ENCODE peak calls at places on chromosome 9, in six cellular contexts. M is effector memory CD4-positive, alpha-beta T cell; E is sigmoid colon; T is kidney; P is ovary; J is PC-3. Q is an unnamed sample.

GRCh38 chr9:138053321-138053868 is 175.8 kb downstream of the CACNA1B start:
- DNase-seq in M (no peak), E (no peak), T (peak), P (no peak), J (no peak), Q (no peak)

GRCh38 chr9:106846307-106846706 is 16.7 kb upstream of the ZNF462 start:
- DNase-seq in M (no peak), E (no peak), T (no peak), P (no peak), J (peak), Q (no peak)

GRCh38 chr9:33778700-33779351 is 16.5 kb upstream of the PRSS3 start:
- DNase-seq in M (peak), E (no peak), T (no peak), P (no peak), J (peak), Q (no peak)

GRCh38 chr9:82275531-82275930 is 287.0 kb downstream of the SPATA31D1 start:
- DNase-seq in M (no peak), E (no peak), T (no peak), P (no peak), J (no peak), Q (no peak)

GRCh38 chr9:31304576-31304975 is 1079.9 kb upstream of the ACO1 start:
- DNase-seq in M (no peak), E (no peak), T (no peak), P (no peak), J (peak), Q (no peak)

GRCh38 chr9:100222674-100223073 is 123.6 kb downstream of the INVS start:
- DNase-seq in M (no peak), E (no peak), T (no peak), P (no peak), J (peak), Q (no peak)

GRCh38 chr9:13899924-13900323 is 414.0 kb downstream of the NFIB start:
- DNase-seq in M (no peak), E (no peak), T (no peak), P (peak), J (no peak), Q (no peak)

GRCh38 chr9:79264511-79265448 is 307.0 kb upstream of the TLE4 start:
- DNase-seq in M (no peak), E (no peak), T (no peak), P (no peak), J (no peak), Q (no peak)

GRCh38 chr9:129042016-129042415 is 5.6 kb downstream of the MIGA2 start:
- DNase-seq in M (no peak), E (no peak), T (no peak), P (no peak), J (no peak), Q (no peak)

GRCh38 chr9:34430843-34431437 is 27.4 kb downstream of the FAM219A start:
- DNase-seq in M (no peak), E (peak), T (peak), P (peak), J (peak), Q (no peak)

GRCh38 chr9:32580631-32581300 is 7.8 kb upstream of the NDUFB6 start:
- DNase-seq in M (no peak), E (no peak), T (no peak), P (no peak), J (no peak), Q (no peak)

GRCh38 chr9:83937861-83938455 is 16.7 kb upstream of the KIF27 start:
- DNase-seq in M (no peak), E (no peak), T (no peak), P (no peak), J (peak), Q (no peak)

GRCh38 chr9:133604214-133604613 is 5.0 kb downstream of the FAM163B start:
- DNase-seq in M (no peak), E (no peak), T (peak), P (no peak), J (no peak), Q (no peak)

GRCh38 chr9:136090768-136091581 is 4.1 kb downstream of the NACC2 start:
- DNase-seq in M (no peak), E (peak), T (peak), P (no peak), J (no peak), Q (peak)

GRCh38 chr9:124258765-124259272 is 1.1 kb downstream of the NEK6 start:
- DNase-seq in M (no peak), E (no peak), T (no peak), P (no peak), J (peak), Q (no peak)

GRCh38 chr9:77793909-77794308 is 145.8 kb upstream of the GNA14 start:
- DNase-seq in M (no peak), E (no peak), T (no peak), P (no peak), J (peak), Q (no peak)

GRCh38 chr9:893843-894420 is 52.4 kb downstream of the DMRT1 start:
- DNase-seq in M (peak), E (no peak), T (no peak), P (peak), J (peak), Q (no peak)

GRCh38 chr9:68678430-68678829 is 26.6 kb upstream of the PIP5K1B start:
- DNase-seq in M (no peak), E (no peak), T (no peak), P (no peak), J (peak), Q (no peak)

GRCh38 chr9:73172811-73173210 is 21.1 kb downstream of the ANXA1 start:
- DNase-seq in M (no peak), E (no peak), T (no peak), P (no peak), J (no peak), Q (no peak)

GRCh38 chr9:95620296-95620695 is 103.5 kb upstream of the PTCH1 start:
- DNase-seq in M (no peak), E (no peak), T (no peak), P (no peak), J (no peak), Q (no peak)

GRCh38 chr9:107438211-107439030 is 51.1 kb downstream of the KLF4 start:
- DNase-seq in M (no peak), E (no peak), T (no peak), P (no peak), J (peak), Q (no peak)

GRCh38 chr9:94656190-94656589 is 16.9 kb upstream of the FBP1 start:
- DNase-seq in M (no peak), E (no peak), T (no peak), P (no peak), J (no peak), Q (no peak)

GRCh38 chr9:133125706-133126696 is 5.0 kb upstream of the RALGDS start:
- DNase-seq in M (no peak), E (peak), T (peak), P (peak), J (no peak), Q (no peak)

GRCh38 chr9:27292646-27293045 is 4.3 kb downstream of the EQTN start:
- DNase-seq in M (no peak), E (peak), T (no peak), P (no peak), J (no peak), Q (no peak)

GRCh38 chr9:96501981-96502833 is 52.2 kb downstream of the HABP4 start:
- DNase-seq in M (no peak), E (no peak), T (no peak), P (no peak), J (no peak), Q (no peak)

GRCh38 chr9:80028501-80028900 is 456.7 kb downstream of the TLE4 start:
- DNase-seq in M (no peak), E (peak), T (no peak), P (no peak), J (no peak), Q (no peak)

GRCh38 chr9:126819482-126819881 is 14.6 kb downstream of the ZBTB43 start:
- DNase-seq in M (no peak), E (no peak), T (no peak), P (no peak), J (no peak), Q (no peak)

GRCh38 chr9:127162046-127162445 is 39.6 kb upstream of the ANGPTL2 start:
- DNase-seq in M (no peak), E (peak), T (peak), P (peak), J (peak), Q (no peak)

GRCh38 chr9:7300484-7300883 is 499.1 kb downstream of the DMAC1 start:
- DNase-seq in M (no peak), E (no peak), T (no peak), P (no peak), J (no peak), Q (no peak)

GRCh38 chr9:34554211-34555001 is 31.6 kb upstream of the ENHO start:
- DNase-seq in M (no peak), E (peak), T (peak), P (no peak), J (no peak), Q (no peak)

GRCh38 chr9:129058965-129059795 is 21.7 kb upstream of the DOLPP1 start:
- DNase-seq in M (no peak), E (no peak), T (no peak), P (no peak), J (peak), Q (no peak)

GRCh38 chr9:75027187-75028107 is 646 bp downstream of the CARNMT1 start:
- DNase-seq in M (peak), E (peak), T (peak), P (peak), J (peak), Q (peak)

GRCh38 chr9:86557918-86558317 is 203.7 kb upstream of the TUT7 start:
- DNase-seq in M (no peak), E (no peak), T (no peak), P (no peak), J (no peak), Q (no peak)

GRCh38 chr9:81490605-81491331 is 198.6 kb downstream of the TLE1 start:
- DNase-seq in M (no peak), E (no peak), T (no peak), P (no peak), J (peak), Q (no peak)

DNA sequence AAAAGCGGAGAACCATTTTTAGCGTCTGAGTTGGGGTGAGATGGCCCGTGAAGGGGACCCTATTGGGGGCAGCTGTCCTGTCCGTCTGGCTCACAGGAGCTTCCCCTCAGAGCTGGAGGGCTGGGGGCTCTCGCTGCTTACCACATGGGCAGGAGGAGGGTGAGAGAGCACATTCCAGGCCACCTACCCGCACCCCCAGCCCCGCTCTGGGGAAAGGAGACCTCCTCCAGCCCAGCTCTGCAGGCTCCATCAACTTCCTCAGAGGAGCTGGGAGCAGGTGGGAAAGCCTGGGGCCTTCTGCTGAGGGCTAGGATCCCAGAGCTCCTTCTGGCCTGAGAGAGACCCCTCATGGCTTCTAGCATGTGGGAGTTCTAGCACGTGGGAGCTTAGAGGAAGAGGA is 27.1 kb upstream of the SPTLC1 start:
- DNase-seq in M (no peak), E (no peak), T (no peak), P (no peak), J (no peak), Q (no peak)
- H3K4me3 ChIP-seq in M (no peak), E (no peak), T (no peak), P (no peak), J (no peak), Q (no peak)

DNA sequence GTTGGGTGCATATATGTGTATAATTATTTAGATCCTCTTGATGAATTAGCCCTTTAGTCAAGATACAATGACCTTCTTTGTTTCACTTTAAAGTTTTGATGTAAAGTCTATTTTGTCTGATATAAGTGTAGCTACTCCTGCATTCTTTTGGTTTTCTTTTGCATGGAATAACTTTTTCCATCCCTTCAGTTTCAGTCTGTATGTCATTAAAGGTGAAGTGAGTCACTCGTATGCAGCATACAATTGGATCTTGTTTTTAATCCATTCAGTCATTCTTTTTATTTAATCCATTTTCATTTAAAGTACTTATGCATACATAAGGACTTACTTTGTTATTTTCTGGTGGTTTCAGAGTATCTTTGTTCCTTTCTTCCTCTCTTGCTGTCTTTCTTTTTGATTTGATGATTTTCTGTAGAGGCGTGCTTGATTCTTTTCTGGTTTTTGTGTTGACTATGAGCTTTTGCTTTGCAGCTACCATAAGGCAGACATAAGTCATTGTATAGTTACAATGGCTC is 36.3 kb upstream of the FAM120A start:
- DNase-seq in M (no peak), E (no peak), T (no peak), P (no peak), J (no peak), Q (no peak)
- H3K27ac ChIP-seq in M (no peak), E (no peak), T (no peak), P (no peak), J (no peak), Q (no peak)

GRCh38 chr9:123033352-123033751 is at the start of gene GPR21:
- DNase-seq in M (no peak), E (no peak), T (no peak), P (no peak), J (no peak), Q (no peak)
- H3K4me3 ChIP-seq in M (no peak), E (peak), T (peak), P (peak), J (no peak), Q (peak)

DNA sequence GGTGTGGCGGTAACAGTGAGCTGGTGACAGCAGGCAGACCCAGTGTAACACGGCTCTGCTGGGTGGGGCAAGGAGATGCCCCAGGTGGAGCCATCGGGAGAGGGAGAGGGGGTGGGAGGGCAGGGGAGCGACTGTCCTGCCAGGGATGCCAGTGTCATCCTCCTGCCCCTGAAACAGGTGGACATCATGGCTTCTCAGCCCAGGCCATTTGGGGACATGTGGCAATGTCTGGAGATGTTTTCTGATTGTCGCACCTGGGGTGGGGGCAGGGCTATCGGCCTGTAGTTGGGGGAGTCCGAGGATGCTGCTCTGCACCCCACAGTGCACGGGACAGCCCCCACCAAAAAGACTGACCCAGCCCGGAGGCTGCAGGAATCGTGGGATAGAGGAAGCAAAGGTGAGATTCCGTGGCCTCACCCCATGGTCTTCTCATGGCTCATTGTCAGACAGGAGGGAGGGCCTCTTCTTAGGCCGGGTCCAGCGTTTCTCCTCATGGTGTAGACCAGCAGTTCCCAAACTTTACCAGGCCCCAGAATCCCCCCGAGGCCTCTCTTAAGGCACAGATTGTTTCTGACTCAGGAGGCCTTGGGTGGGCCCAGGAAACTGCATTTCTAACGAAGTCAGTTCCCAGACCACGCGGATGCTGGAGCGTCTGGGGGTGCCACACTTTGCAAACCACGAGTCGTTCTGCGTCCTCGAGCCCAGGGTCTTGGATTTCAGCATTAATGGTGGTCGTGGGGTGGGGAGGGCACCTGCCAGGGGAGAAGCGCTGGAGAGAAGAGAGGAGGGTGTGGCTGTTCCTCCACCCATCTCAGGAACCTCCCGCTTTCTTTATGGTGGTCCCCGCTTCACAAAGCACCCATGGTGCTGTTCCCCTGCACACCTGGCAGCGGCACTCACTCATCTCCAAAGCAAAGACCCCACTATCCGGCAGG is 11.0 kb downstream of the COL5A1 start:
- DNase-seq in M (no peak), E (peak), T (peak), P (no peak), J (no peak), Q (no peak)
- H3K27ac ChIP-seq in M (no peak), E (no peak), T (no peak), P (no peak), J (no peak), Q (no peak)

DNA sequence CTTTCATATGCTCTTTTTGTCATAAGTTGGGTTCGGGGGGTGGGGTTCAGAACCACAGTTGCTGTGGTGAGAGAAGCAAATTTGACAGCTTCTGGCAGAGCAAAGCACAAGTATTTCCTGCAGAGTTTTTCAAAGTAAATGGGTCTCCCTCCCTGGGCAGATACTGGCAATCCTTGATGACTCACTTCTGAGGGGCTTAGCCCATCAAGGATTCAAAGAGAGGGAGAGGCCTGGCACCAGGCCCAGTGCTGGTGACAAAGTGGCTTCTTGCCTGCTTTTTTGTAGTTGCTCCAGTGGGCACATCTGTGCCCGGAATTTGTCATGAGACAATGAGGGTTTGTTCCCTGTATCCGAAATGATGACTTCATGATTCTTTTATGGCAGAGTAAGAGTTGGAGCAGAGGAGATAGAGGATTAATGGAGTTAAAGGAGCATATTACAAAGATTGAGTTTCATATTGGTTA is 46.6 kb upstream of the TNC start:
- DNase-seq in M (no peak), E (no peak), T (peak), P (no peak), J (peak), Q (no peak)
- H3K4me3 ChIP-seq in M (no peak), E (no peak), T (no peak), P (no peak), J (no peak), Q (no peak)

GRCh38 chr9:36136277-36136893 is at the start of gene GLIPR2:
- DNase-seq in M (peak), E (peak), T (peak), P (peak), J (peak), Q (peak)
- H3K27ac ChIP-seq in M (peak), E (peak), T (no peak), P (no peak), J (no peak), Q (peak)

Q was measured in coronary artery.